ENCODE peak calls at places on chromosomes 3 and 15, in eight cellular contexts. A, C, K, H, I, O, J and X are unnamed samples.

GRCh38 chr3:81749285-81749684 is 12.2 kb downstream of the GBE1 start:
- DNase-seq in A (no peak), J (peak), C (no peak), O (no peak), I (no peak), H (no peak), K (no peak), X (no peak)

GRCh38 chr3:54827056-54827687 is 100.7 kb downstream of the LRTM1 start:
- DNase-seq in H (no peak), K (no peak), I (no peak), A (no peak), O (no peak), C (no peak), J (no peak), X (no peak)

GRCh38 chr15:85543741-85544155 is 163.3 kb downstream of the AKAP13 start:
- DNase-seq in I (peak), J (no peak), H (peak), A (no peak), K (no peak), O (peak), C (peak), X (peak)

GRCh38 chr3:172170841-172171240 is 131.5 kb downstream of the FNDC3B start:
- DNase-seq in K (no peak), H (no peak), A (no peak), I (no peak), C (no peak), J (no peak), O (no peak), X (no peak)

GRCh38 chr3:158788446-158788845 is 13.4 kb upstream of the MFSD1 start:
- DNase-seq in K (no peak), A (peak), J (no peak), H (no peak), I (no peak), O (no peak), C (no peak), X (no peak)

GRCh38 chr15:70715840-70716510 is 47.4 kb downstream of the UACA start:
- DNase-seq in O (no peak), J (no peak), K (no peak), I (no peak), A (no peak), H (no peak), C (no peak), X (no peak)

GRCh38 chr3:142614059-142614626 is 17.9 kb downstream of the PLS1 start:
- DNase-seq in C (no peak), K (no peak), O (no peak), A (no peak), H (no peak), I (no peak), J (no peak), X (no peak)

GRCh38 chr3:117252208-117252607 is 542.6 kb downstream of the TUSC7 start:
- DNase-seq in H (no peak), J (peak), C (no peak), I (no peak), K (no peak), O (no peak), A (peak), X (peak)

GRCh38 chr3:103672346-103672745 is 1237.5 kb downstream of the ZPLD1 start:
- DNase-seq in I (no peak), J (no peak), K (no peak), A (no peak), O (no peak), H (no peak), C (no peak), X (no peak)

GRCh38 chr15:100201376-100202280 is 140.1 kb downstream of the ADAMTS17 start:
- DNase-seq in K (no peak), I (peak), J (no peak), A (peak), O (no peak), H (no peak), C (no peak), X (no peak)

GRCh38 chr3:171186383-171186782 is 159.9 kb upstream of the SLC2A2 start:
- DNase-seq in A (no peak), C (no peak), I (no peak), H (no peak), J (peak), O (no peak), K (no peak), X (no peak)

GRCh38 chr15:88166330-88166993 is 90.1 kb downstream of the NTRK3 start:
- DNase-seq in H (no peak), C (peak), A (no peak), J (peak), K (no peak), O (no peak), I (peak), X (no peak)

GRCh38 chr3:52507359-52507758 is 12.2 kb downstream of the STAB1 start:
- DNase-seq in K (no peak), A (peak), C (no peak), O (no peak), J (peak), I (no peak), H (no peak), X (no peak)

GRCh38 chr3:138327831-138328230 is 1.8 kb downstream of the NME9 start:
- DNase-seq in O (no peak), J (no peak), A (no peak), I (no peak), C (no peak), K (no peak), H (no peak), X (no peak)